ENCODE peak calls at places on chromosomes 4 and X, in ten cellular contexts. B is breast epithelium, P is choroid plexus epithelial cell, N is astrocyte of the spinal cord, J is fibroblast of lung, T is tibial artery, W is lower lobe of right lung, V is osteoblast, U is endodermal cell, Y is K562. X is an unnamed sample.

GRCh38 chr4:153427363-153428071 is 38.6 kb upstream of the TMEM131L start:
- DNase-seq in P (peak), J (peak), N (peak), U (no peak), B (no peak), Y (no peak), T (no peak), V (no peak), W (no peak), X (no peak)

GRCh38 chr4:153782567-153782966 is 6.3 kb downstream of the SFRP2 start:
- DNase-seq in P (peak), W (no peak), Y (no peak), T (no peak), J (no peak), B (no peak), N (no peak), V (no peak), U (no peak), X (no peak)

GRCh38 chr4:109803924-109804571 is 2.2 kb upstream of the CFI start:
- DNase-seq in J (peak), W (no peak), N (peak), Y (no peak), P (peak), B (no peak), U (peak), T (no peak), V (no peak), X (peak)

GRCh38 chrX:47232803-47233332 is at the start of gene USP11:
- DNase-seq in W (no peak), U (peak), N (peak), B (no peak), T (no peak), V (peak), P (peak), J (peak), Y (peak), X (no peak)

GRCh38 chr4:181952478-181952877 is 290.7 kb upstream of the TENM3 start:
- DNase-seq in U (no peak), B (no peak), W (no peak), J (peak), T (no peak), P (peak), Y (no peak), V (peak), N (peak), X (peak)

GRCh38 chrX:115047181-115047580 is 29.8 kb upstream of the IL13RA2 start:
- DNase-seq in W (no peak), V (no peak), Y (no peak), N (no peak), U (no peak), T (no peak), J (peak), P (no peak), B (no peak), X (peak)

GRCh38 chr4:38673109-38673978 is 9.3 kb downstream of the KLF3 start:
- DNase-seq in J (peak), T (no peak), Y (peak), N (no peak), W (peak), V (peak), P (no peak), U (peak), B (no peak), X (no peak)

GRCh38 chr4:80336582-80336981 is 1.1 kb downstream of the CFAP299 start:
- DNase-seq in B (no peak), Y (peak), V (peak), P (peak), U (peak), N (peak), J (peak), T (no peak), W (no peak), X (no peak)

GRCh38 chr4:177322156-177322685 is 12.5 kb downstream of the NEIL3 start:
- DNase-seq in J (peak), T (no peak), P (peak), V (no peak), W (no peak), U (no peak), Y (no peak), B (no peak), N (no peak), X (no peak)

GRCh38 chrX:11998944-11999343 is 139.3 kb upstream of the FRMPD4 start:
- DNase-seq in U (no peak), J (no peak), N (no peak), P (peak), B (no peak), T (no peak), Y (no peak), V (no peak), W (no peak), X (no peak)

GRCh38 chr4:90127706-90128345 is 632 bp downstream of the CCSER1 start:
- DNase-seq in P (no peak), V (peak), B (peak), Y (no peak), J (peak), T (no peak), W (peak), U (no peak), N (peak), X (no peak)

GRCh38 chr4:153365003-153365402 is 20.5 kb downstream of the MND1 start:
- DNase-seq in U (no peak), W (peak), B (no peak), J (no peak), Y (no peak), V (no peak), N (no peak), T (no peak), P (no peak), X (no peak)

GRCh38 chr4:87007345-87008181 is 72.8 kb downstream of the AFF1 start:
- DNase-seq in Y (no peak), P (peak), N (peak), W (peak), J (peak), V (no peak), B (peak), T (peak), U (peak), X (no peak)

GRCh38 chr4:165151734-165152133 is 39.1 kb upstream of the TMEM192 start:
- DNase-seq in B (no peak), Y (no peak), J (peak), V (peak), T (no peak), W (no peak), U (no peak), N (peak), P (no peak), X (no peak)

GRCh38 chrX:23376581-23376980 is 41.9 kb downstream of the PTCHD1 start:
- DNase-seq in U (peak), Y (no peak), B (no peak), J (no peak), W (no peak), V (no peak), N (no peak), P (no peak), T (no peak), X (no peak)

DNA sequence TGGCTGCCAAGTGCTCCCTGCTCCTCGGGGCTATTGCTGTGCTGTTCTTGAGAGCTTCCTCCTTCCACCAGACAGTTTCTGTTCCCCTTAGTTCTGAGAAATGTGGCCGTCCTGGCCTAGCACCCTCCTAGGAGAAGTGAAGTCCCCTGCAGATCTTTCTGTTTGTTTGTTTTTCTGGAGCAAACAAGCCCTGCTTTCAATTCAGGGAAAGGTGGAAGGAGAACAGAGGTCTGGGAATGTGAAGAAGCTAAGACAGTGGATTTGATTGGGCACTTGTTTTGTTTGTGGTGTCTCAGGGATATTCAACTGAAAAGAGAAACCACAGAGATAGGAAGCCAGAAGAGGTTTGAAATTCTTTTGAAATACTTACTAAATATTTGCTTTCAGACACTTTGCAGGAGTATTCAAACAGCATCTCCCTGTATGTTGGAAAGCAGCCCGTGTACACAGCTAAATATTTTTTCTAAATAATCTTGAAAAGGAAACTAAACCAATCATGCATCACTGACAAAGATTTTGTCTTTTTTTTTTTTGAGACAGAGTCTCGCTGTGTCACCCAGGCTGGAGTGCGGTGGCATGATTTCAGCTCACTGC is 36.5 kb upstream of the PPM1K start:
- DNase-seq in N (peak), W (peak), V (peak), U (peak), T (peak), B (no peak), J (peak), Y (no peak), P (peak), X (no peak)
- H3K4me3 ChIP-seq in N (no peak), W (no peak), V (peak), U (peak), T (no peak), B (no peak), J (no peak), Y (no peak), P (no peak), X (peak)

DNA sequence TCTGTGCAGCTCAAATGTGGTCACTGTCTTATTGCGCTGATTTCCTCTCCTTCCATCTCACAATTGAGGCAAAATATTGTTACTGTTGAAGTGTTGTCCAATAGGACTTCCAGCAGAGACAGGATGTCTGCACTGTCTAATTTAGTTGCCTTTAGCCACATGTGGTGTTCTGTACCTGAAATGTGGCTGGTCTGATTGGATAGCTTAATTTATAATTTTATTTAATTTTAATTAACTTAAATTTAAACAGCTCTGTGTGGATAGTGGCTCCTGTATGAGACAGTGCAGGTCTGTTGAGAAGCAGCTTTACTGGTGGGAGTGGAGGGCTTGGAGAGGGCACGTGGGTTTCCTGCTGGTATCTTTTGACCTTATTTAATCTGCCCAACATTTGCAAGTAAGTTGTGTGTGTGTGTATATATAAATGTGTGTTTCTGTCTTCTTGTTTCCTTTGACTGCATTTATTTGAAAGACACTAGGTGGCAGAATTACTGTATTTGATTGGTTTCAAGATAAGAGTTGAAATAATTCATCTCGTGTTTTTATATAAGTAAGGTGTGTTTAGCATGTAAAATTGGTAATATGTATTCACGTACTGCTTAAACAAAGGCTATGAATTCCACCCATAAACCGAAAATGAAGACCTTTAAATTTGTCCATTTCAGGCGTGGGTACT is 55.3 kb upstream of the MSANTD1 start:
- DNase-seq in U (peak), T (no peak), V (no peak), Y (no peak), J (no peak), B (no peak), W (no peak), P (peak), N (peak), X (no peak)
- TF ChIP-seq CTCF in U (peak), T (no peak), V (peak), Y (peak), J (peak), B (no peak), W (peak), P (peak), N (peak), X (peak)

DNA sequence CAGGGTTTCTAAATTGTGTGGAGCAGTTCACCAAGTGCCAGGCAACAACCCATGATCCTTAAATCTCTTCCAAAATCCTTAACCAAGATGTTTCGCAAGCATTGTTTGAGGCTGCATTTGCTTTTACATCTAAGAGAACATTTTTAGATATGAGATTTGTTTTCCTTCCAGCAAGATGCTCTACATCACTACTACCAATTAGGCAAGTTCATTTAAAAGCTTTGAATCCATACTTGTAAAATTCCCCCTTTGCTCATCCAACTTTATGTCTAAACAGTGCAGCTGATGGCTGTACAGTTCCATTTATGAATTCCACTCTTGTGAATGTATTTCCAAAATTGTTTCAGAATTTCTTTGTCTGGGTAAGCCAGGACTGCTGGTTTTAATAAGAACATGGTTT is 31.6 kb downstream of the RAI2 start:
- DNase-seq in N (no peak), T (no peak), U (no peak), W (no peak), P (no peak), B (no peak), J (no peak), Y (no peak), V (no peak), X (no peak)
- H3K4me3 ChIP-seq in N (no peak), T (no peak), U (no peak), W (no peak), P (no peak), B (no peak), J (no peak), Y (no peak), V (no peak), X (no peak)

DNA sequence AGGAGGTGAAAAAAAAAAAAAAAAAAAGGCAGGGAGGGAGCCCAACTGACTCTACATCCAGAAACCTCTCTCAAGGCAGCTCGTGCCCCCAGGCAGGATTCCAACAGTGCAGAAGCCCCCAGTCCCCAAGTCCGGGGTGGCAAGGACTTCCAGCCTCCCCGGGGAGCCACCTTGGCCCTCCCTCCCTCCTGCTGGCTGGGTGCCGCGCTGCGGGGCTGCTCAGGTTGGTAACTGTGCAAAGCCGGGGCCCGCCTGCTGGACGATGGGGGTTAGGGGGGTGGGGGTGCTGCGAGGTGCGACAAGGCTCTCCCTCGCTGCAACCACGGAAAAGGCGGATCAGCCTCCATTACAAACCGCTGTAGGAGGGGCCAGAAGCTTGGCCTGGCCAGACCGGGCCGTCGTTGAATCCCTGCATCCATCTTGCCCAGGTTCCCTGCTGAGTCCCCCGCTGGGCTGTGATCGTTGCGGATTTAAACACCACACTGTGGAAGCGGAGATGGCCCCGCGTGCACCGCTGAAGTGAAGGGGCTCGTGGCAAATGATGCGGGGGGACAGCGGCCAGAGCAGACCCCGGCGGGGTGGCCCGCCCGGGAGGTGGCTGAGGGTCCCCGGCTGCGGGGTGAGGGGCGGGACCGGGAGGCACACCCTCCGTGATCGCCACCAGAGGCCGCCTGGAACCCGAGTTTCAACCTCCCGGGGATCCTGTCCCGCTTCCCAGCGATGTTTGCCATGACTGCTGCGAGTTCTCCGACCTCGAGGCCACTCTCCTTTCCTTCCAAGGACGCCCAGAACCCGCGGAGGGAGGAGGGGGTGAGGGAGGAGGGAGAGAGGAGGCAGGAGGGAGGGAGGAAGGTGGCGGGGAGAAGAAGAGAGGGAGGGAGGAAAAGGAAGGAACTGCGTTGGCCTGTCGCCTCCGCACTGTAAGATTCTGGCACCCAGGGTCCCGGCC is 58.0 kb upstream of the DDX3X start:
- DNase-seq in T (peak), V (peak), P (peak), W (peak), B (peak), Y (peak), J (peak), U (peak), N (peak), X (no peak)
- TF ChIP-seq CTCF in T (peak), V (peak), P (peak), W (peak), B (no peak), Y (peak), J (peak), U (peak), N (peak), X (peak)

GRCh38 chr4:47915378-47915777 is 995 bp upstream of the NFXL1 start:
- DNase-seq in P (no peak), T (no peak), U (no peak), W (no peak), V (no peak), N (no peak), B (no peak), J (no peak), Y (no peak), X (no peak)
- H3K4me3 ChIP-seq in P (no peak), T (no peak), U (peak), W (peak), V (no peak), N (no peak), B (no peak), J (no peak), Y (peak), X (peak)

X was measured in epithelial cell of proximal tubule.